ENCODE peak calls at places on chromosomes 5 and 9, in nine cellular contexts. One of them, this sample, is unnamed.

GRCh38 chr9:36134761-36135505 is 1.6 kb upstream of the GLIPR2 start:
- DNase-seq in cardiac muscle cell: no peak
- DNase-seq in CD8-positive, alpha-beta T cell: peak; percentile 42
- DNase-seq in foreskin fibroblast: no peak
- DNase-seq in heart right ventricle: no peak
- DNase-seq in activated B cell treated with CpG ODN at 0.5 μM for 24 hours: no peak
- DNase-seq in progenitor cell of endocrine pancreas: no peak
- DNase-seq in kidney epithelial cell: no peak
- DNase-seq in adrenal gland: no peak
- DNase-seq in this sample: no peak

GRCh38 chr5:155699385-155699784 is 627.6 kb upstream of the SGCD start:
- DNase-seq in cardiac muscle cell: peak; percentile 7
- DNase-seq in CD8-positive, alpha-beta T cell: no peak
- DNase-seq in foreskin fibroblast: no peak
- DNase-seq in heart right ventricle: no peak
- DNase-seq in activated B cell treated with CpG ODN at 0.5 μM for 24 hours: no peak
- DNase-seq in progenitor cell of endocrine pancreas: no peak
- DNase-seq in kidney epithelial cell: no peak
- DNase-seq in adrenal gland: no peak
- DNase-seq in this sample: no peak

GRCh38 chr9:126327016-126327749 is 554 bp downstream of the MVB12B start:
- DNase-seq in cardiac muscle cell: no peak
- DNase-seq in CD8-positive, alpha-beta T cell: peak; percentile 67
- DNase-seq in foreskin fibroblast: peak; percentile 10
- DNase-seq in heart right ventricle: no peak
- DNase-seq in activated B cell treated with CpG ODN at 0.5 μM for 24 hours: peak; percentile 45
- DNase-seq in progenitor cell of endocrine pancreas: peak; percentile 25
- DNase-seq in kidney epithelial cell: no peak
- DNase-seq in adrenal gland: no peak
- DNase-seq in this sample: no peak

GRCh38 chr5:34900660-34901059 is 14.6 kb downstream of the RAD1 start:
- DNase-seq in cardiac muscle cell: no peak
- DNase-seq in CD8-positive, alpha-beta T cell: no peak
- DNase-seq in foreskin fibroblast: no peak
- DNase-seq in heart right ventricle: no peak
- DNase-seq in activated B cell treated with CpG ODN at 0.5 μM for 24 hours: no peak
- DNase-seq in progenitor cell of endocrine pancreas: no peak
- DNase-seq in kidney epithelial cell: no peak
- DNase-seq in adrenal gland: no peak
- DNase-seq in this sample: no peak

GRCh38 chr5:59873113-59873512 is 20.4 kb downstream of the PDE4D start:
- DNase-seq in cardiac muscle cell: no peak
- DNase-seq in CD8-positive, alpha-beta T cell: no peak
- DNase-seq in foreskin fibroblast: peak; percentile 89
- DNase-seq in heart right ventricle: no peak
- DNase-seq in activated B cell treated with CpG ODN at 0.5 μM for 24 hours: no peak
- DNase-seq in progenitor cell of endocrine pancreas: no peak
- DNase-seq in kidney epithelial cell: peak; percentile 10
- DNase-seq in adrenal gland: no peak
- DNase-seq in this sample: no peak

GRCh38 chr5:137834498-137834897 is 33.2 kb upstream of the MYOT start:
- DNase-seq in cardiac muscle cell: no peak
- DNase-seq in CD8-positive, alpha-beta T cell: no peak
- DNase-seq in foreskin fibroblast: peak; percentile 12
- DNase-seq in heart right ventricle: no peak
- DNase-seq in activated B cell treated with CpG ODN at 0.5 μM for 24 hours: no peak
- DNase-seq in progenitor cell of endocrine pancreas: no peak
- DNase-seq in kidney epithelial cell: no peak
- DNase-seq in adrenal gland: no peak
- DNase-seq in this sample: no peak

GRCh38 chr5:40681351-40682311 is 1.9 kb downstream of the PTGER4 start:
- DNase-seq in cardiac muscle cell: peak; percentile 18
- DNase-seq in CD8-positive, alpha-beta T cell: peak; percentile 68
- DNase-seq in foreskin fibroblast: peak; percentile 73
- DNase-seq in heart right ventricle: no peak
- DNase-seq in activated B cell treated with CpG ODN at 0.5 μM for 24 hours: peak; percentile 55
- DNase-seq in progenitor cell of endocrine pancreas: no peak
- DNase-seq in kidney epithelial cell: no peak
- DNase-seq in adrenal gland: peak; percentile 18
- DNase-seq in this sample: no peak

GRCh38 chr9:124593080-124594058 is 86.2 kb upstream of the NR5A1 start:
- DNase-seq in cardiac muscle cell: peak; percentile 26
- DNase-seq in CD8-positive, alpha-beta T cell: no peak
- DNase-seq in foreskin fibroblast: peak; percentile 46
- DNase-seq in heart right ventricle: no peak
- DNase-seq in activated B cell treated with CpG ODN at 0.5 μM for 24 hours: no peak
- DNase-seq in progenitor cell of endocrine pancreas: peak; percentile 11
- DNase-seq in kidney epithelial cell: no peak
- DNase-seq in adrenal gland: no peak
- DNase-seq in this sample: no peak

GRCh38 chr5:179118338-179118737 is 58.2 kb downstream of the ZNF354C start:
- DNase-seq in cardiac muscle cell: no peak
- DNase-seq in CD8-positive, alpha-beta T cell: no peak
- DNase-seq in foreskin fibroblast: no peak
- DNase-seq in heart right ventricle: no peak
- DNase-seq in activated B cell treated with CpG ODN at 0.5 μM for 24 hours: no peak
- DNase-seq in progenitor cell of endocrine pancreas: no peak
- DNase-seq in kidney epithelial cell: no peak
- DNase-seq in adrenal gland: no peak
- DNase-seq in this sample: no peak

GRCh38 chr5:80491296-80491695 is 3.4 kb downstream of the FAM151B start:
- DNase-seq in cardiac muscle cell: no peak
- DNase-seq in CD8-positive, alpha-beta T cell: no peak
- DNase-seq in foreskin fibroblast: no peak
- DNase-seq in heart right ventricle: no peak
- DNase-seq in activated B cell treated with CpG ODN at 0.5 μM for 24 hours: no peak
- DNase-seq in progenitor cell of endocrine pancreas: no peak
- DNase-seq in kidney epithelial cell: no peak
- DNase-seq in adrenal gland: no peak
- DNase-seq in this sample: no peak

GRCh38 chr5:80487444-80487828 is 464 bp upstream of the FAM151B start:
- DNase-seq in cardiac muscle cell: no peak
- DNase-seq in CD8-positive, alpha-beta T cell: no peak
- DNase-seq in foreskin fibroblast: no peak
- DNase-seq in heart right ventricle: no peak
- DNase-seq in activated B cell treated with CpG ODN at 0.5 μM for 24 hours: no peak
- DNase-seq in progenitor cell of endocrine pancreas: no peak
- DNase-seq in kidney epithelial cell: no peak
- DNase-seq in adrenal gland: no peak
- DNase-seq in this sample: no peak

GRCh38 chr5:80483636-80484232 is 4.2 kb upstream of the FAM151B start:
- DNase-seq in cardiac muscle cell: no peak
- DNase-seq in CD8-positive, alpha-beta T cell: no peak
- DNase-seq in foreskin fibroblast: no peak
- DNase-seq in heart right ventricle: no peak
- DNase-seq in activated B cell treated with CpG ODN at 0.5 μM for 24 hours: no peak
- DNase-seq in progenitor cell of endocrine pancreas: no peak
- DNase-seq in kidney epithelial cell: no peak
- DNase-seq in adrenal gland: no peak
- DNase-seq in this sample: no peak

GRCh38 chr5:80492741-80493140 is 4.8 kb downstream of the FAM151B start:
- DNase-seq in cardiac muscle cell: no peak
- DNase-seq in CD8-positive, alpha-beta T cell: no peak
- DNase-seq in foreskin fibroblast: no peak
- DNase-seq in heart right ventricle: no peak
- DNase-seq in activated B cell treated with CpG ODN at 0.5 μM for 24 hours: no peak
- DNase-seq in progenitor cell of endocrine pancreas: no peak
- DNase-seq in kidney epithelial cell: no peak
- DNase-seq in adrenal gland: no peak
- DNase-seq in this sample: no peak

DNA sequence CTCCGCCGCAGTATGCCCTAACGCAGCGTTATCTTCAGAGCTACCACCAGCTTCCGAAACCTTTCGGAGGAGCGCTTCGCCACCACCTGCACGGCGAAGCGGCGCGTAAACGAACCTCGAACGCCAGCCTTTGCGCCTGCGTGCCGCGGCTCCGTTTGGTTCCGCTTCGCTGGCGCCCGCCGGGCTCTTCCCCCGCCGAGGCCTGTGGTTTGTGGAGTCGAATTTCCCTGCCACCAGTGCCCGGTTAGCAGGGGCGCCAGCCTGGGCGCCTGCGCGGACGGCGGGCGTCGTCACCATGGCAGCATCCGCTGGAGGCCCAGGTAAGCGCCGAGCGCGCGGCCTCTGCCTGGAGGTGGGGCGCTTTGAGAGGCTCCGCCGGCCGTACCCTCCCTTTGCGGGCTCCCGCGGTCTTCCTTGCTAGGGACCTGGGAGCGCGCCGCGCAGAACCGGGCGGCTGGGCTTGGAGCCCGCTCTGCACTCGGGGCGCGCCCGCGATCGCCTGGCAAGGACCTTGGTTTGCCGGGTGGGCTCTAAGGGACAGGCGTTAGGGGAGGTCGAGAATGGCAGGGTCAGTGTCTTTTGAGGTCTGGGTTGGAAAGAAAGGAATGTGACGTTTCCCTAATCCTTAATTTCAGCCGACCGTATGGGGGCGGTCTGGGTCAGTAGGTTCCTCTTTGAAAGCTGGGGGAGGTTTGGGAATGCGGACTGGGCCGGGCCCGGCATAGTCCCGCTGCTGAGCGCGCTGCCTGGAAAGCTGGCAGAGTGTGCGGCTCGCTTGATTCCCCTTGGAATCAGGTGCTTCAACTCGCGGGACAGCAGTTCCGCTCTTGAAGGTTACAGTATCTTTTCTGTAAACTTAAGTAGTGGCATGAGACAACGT is at the start of gene FAM151B:
- DNase-seq in cardiac muscle cell: peak; percentile 96
- DNase-seq in CD8-positive, alpha-beta T cell: peak; percentile 72
- DNase-seq in foreskin fibroblast: peak; percentile 95
- DNase-seq in heart right ventricle: peak; percentile 72
- DNase-seq in activated B cell treated with CpG ODN at 0.5 μM for 24 hours: peak; percentile 60
- DNase-seq in progenitor cell of endocrine pancreas: peak; percentile 90
- DNase-seq in kidney epithelial cell: peak; percentile 88
- DNase-seq in adrenal gland: peak; percentile 91
- DNase-seq in this sample: peak; percentile 50
- TF ChIP-seq CTCF in cardiac muscle cell: peak; percentile 43
- TF ChIP-seq CTCF in CD8-positive, alpha-beta T cell: no peak
- TF ChIP-seq CTCF in foreskin fibroblast: peak; percentile 11
- TF ChIP-seq CTCF in heart right ventricle: peak; percentile 50
- TF ChIP-seq CTCF in activated B cell treated with CpG ODN at 0.5 μM for 24 hours: no peak
- TF ChIP-seq CTCF in progenitor cell of endocrine pancreas: peak; percentile 14
- TF ChIP-seq CTCF in kidney epithelial cell: peak; percentile 13
- TF ChIP-seq CTCF in adrenal gland: no peak
- TF ChIP-seq CTCF in this sample: peak; percentile 14

DNA sequence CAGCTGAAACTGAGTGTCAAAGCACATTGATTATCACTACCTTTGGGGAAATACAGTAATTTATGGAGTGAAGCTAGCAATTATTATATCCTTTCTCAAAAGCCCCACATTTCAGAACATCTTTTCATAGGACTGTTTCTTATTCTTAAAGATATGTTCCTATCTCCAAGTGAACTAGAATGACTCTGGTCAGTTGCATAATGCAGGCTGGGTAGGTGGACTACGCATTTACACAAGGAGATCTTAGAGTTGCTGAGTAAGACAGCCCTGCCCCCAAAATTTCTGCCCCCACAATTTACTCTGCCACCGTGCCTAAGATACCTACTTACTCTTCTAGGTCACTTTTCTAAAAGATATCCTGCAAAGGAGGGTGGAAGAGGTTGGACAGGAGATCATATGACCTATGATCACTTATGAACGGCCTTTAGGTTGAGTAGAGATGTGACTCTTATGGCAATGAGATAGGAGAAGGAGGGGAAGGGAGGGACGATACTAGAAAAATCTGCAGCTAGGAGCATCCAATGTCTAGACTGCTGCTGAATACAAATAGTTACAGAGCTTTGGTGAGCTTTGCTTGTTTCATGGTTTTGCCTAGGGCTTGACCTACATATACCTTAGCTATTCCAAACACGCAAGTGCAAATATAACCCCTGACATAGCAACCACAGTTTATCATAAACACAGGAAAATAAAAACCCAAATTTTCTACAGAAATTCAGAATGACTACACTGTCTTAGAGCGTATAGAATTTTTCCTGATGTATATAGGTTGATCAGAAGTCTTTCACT is 121.7 kb downstream of the GLIS3 start:
- DNase-seq in cardiac muscle cell: no peak
- DNase-seq in CD8-positive, alpha-beta T cell: no peak
- DNase-seq in foreskin fibroblast: no peak
- DNase-seq in heart right ventricle: no peak
- DNase-seq in activated B cell treated with CpG ODN at 0.5 μM for 24 hours: no peak
- DNase-seq in progenitor cell of endocrine pancreas: no peak
- DNase-seq in kidney epithelial cell: no peak
- DNase-seq in adrenal gland: no peak
- DNase-seq in this sample: no peak
- TF ChIP-seq CTCF in cardiac muscle cell: no peak
- TF ChIP-seq CTCF in CD8-positive, alpha-beta T cell: no peak
- TF ChIP-seq CTCF in foreskin fibroblast: no peak
- TF ChIP-seq CTCF in heart right ventricle: no peak
- TF ChIP-seq CTCF in activated B cell treated with CpG ODN at 0.5 μM for 24 hours: no peak
- TF ChIP-seq CTCF in progenitor cell of endocrine pancreas: no peak
- TF ChIP-seq CTCF in kidney epithelial cell: no peak
- TF ChIP-seq CTCF in adrenal gland: no peak
- TF ChIP-seq CTCF in this sample: no peak

DNA sequence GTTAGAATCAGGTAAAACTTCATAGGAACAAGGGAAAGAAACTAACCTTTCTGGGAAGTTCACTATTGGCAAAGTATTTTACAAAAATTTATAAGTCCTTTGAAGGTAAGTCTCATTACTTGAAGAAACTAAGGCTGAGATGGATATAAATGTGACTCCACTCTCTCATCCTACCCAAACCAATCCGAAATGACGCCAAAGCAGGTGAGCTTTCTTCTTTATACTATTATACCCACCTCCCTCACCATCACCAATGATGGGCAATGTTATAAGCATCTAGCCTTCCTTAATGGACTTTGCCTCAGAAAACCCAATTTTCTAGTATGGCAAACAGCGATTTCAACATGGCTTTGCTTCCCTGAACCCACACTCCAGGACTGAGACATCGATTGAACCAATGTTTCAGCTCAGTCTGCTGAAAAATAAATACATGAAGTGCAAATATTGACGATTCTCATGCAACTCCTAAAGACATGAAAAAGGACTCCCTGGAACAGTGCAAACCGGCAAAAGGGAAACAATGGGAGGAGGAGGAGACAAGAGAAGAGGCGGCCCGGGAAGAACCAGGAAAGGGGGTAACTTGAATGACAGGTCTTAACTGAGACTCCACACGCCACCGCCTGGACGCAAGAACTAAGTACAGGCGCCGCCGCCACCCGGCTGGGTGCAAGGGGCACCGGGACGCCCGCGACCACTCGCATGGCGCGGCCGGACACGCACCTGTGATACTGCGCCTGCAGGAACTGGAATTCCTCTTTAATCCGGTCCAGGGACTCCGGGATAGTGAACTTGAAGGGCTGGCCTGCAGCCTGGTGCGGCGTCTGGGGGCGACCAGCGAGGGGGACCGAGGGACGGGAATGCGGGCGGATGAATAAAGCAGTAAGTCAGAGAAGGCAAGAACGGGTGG is 2.5 kb downstream of the TLE1 start:
- DNase-seq in cardiac muscle cell: peak; percentile 76
- DNase-seq in CD8-positive, alpha-beta T cell: peak; percentile 55
- DNase-seq in foreskin fibroblast: peak; percentile 92
- DNase-seq in heart right ventricle: peak; percentile 84
- DNase-seq in activated B cell treated with CpG ODN at 0.5 μM for 24 hours: peak; percentile 61
- DNase-seq in progenitor cell of endocrine pancreas: peak; percentile 74
- DNase-seq in kidney epithelial cell: peak; percentile 53
- DNase-seq in adrenal gland: peak; percentile 88
- DNase-seq in this sample: no peak
- TF ChIP-seq CTCF in cardiac muscle cell: peak; percentile 59
- TF ChIP-seq CTCF in CD8-positive, alpha-beta T cell: no peak
- TF ChIP-seq CTCF in foreskin fibroblast: peak; percentile 50
- TF ChIP-seq CTCF in heart right ventricle: peak; percentile 74
- TF ChIP-seq CTCF in activated B cell treated with CpG ODN at 0.5 μM for 24 hours: no peak
- TF ChIP-seq CTCF in progenitor cell of endocrine pancreas: peak; percentile 68
- TF ChIP-seq CTCF in kidney epithelial cell: peak; percentile 56
- TF ChIP-seq CTCF in adrenal gland: peak; percentile 76
- TF ChIP-seq CTCF in this sample: peak; percentile 45

GRCh38 chr5:157524887-157525286 is 50.7 kb downstream of the ADAM19 start:
- DNase-seq in cardiac muscle cell: no peak
- DNase-seq in CD8-positive, alpha-beta T cell: no peak
- DNase-seq in foreskin fibroblast: no peak
- DNase-seq in heart right ventricle: no peak
- DNase-seq in activated B cell treated with CpG ODN at 0.5 μM for 24 hours: no peak
- DNase-seq in progenitor cell of endocrine pancreas: no peak
- DNase-seq in kidney epithelial cell: no peak
- DNase-seq in adrenal gland: no peak
- DNase-seq in this sample: no peak
- TF ChIP-seq CTCF in cardiac muscle cell: no peak
- TF ChIP-seq CTCF in CD8-positive, alpha-beta T cell: no peak
- TF ChIP-seq CTCF in foreskin fibroblast: no peak
- TF ChIP-seq CTCF in heart right ventricle: no peak
- TF ChIP-seq CTCF in activated B cell treated with CpG ODN at 0.5 μM for 24 hours: no peak
- TF ChIP-seq CTCF in progenitor cell of endocrine pancreas: no peak
- TF ChIP-seq CTCF in kidney epithelial cell: no peak
- TF ChIP-seq CTCF in adrenal gland: no peak
- TF ChIP-seq CTCF in this sample: no peak